ENCODE peak calls at places on chromosomes 7 and 10, in seven cellular contexts. One of them, this sample, is unnamed.

GRCh38 chr10:90920986-90921643 is at the start of gene ANKRD1:
- DNase-seq in amygdala: no peak
- DNase-seq in gastrocnemius medialis: peak; percentile 69
- DNase-seq in COR-L47: no peak
- DNase-seq in brain pericyte: no peak
- DNase-seq in CD8-positive, alpha-beta memory T cell: no peak
- DNase-seq in stimulated activated CD8-positive, alpha-beta memory T cell treated with anti-CD3 and anti-CD28 coated beads, Interleukin-15, amount 100 ng/mL, for 1 hour: no peak
- DNase-seq in this sample: no peak

GRCh38 chr10:59079386-59080226 is 96.8 kb upstream of the PHYHIPL start:
- DNase-seq in brain pericyte: peak; percentile 57
- DNase-seq in CD8-positive, alpha-beta memory T cell: no peak
- DNase-seq in gastrocnemius medialis: no peak
- DNase-seq in COR-L47: no peak
- DNase-seq in stimulated activated CD8-positive, alpha-beta memory T cell treated with anti-CD3 and anti-CD28 coated beads, Interleukin-15, amount 100 ng/mL, for 1 hour: no peak
- DNase-seq in amygdala: no peak
- DNase-seq in this sample: peak; percentile 45

GRCh38 chr10:129685271-129685670 is 218.2 kb downstream of the MGMT start:
- DNase-seq in CD8-positive, alpha-beta memory T cell: no peak
- DNase-seq in gastrocnemius medialis: no peak
- DNase-seq in amygdala: no peak
- DNase-seq in COR-L47: no peak
- DNase-seq in brain pericyte: no peak
- DNase-seq in stimulated activated CD8-positive, alpha-beta memory T cell treated with anti-CD3 and anti-CD28 coated beads, Interleukin-15, amount 100 ng/mL, for 1 hour: no peak
- DNase-seq in this sample: no peak

GRCh38 chr10:2543974-2544373 is 523.4 kb upstream of the PFKP start:
- DNase-seq in gastrocnemius medialis: no peak
- DNase-seq in stimulated activated CD8-positive, alpha-beta memory T cell treated with anti-CD3 and anti-CD28 coated beads, Interleukin-15, amount 100 ng/mL, for 1 hour: no peak
- DNase-seq in brain pericyte: no peak
- DNase-seq in CD8-positive, alpha-beta memory T cell: no peak
- DNase-seq in amygdala: no peak
- DNase-seq in COR-L47: no peak
- DNase-seq in this sample: no peak

GRCh38 chr10:95818663-95819062 is 62.7 kb downstream of the ENTPD1 start:
- DNase-seq in amygdala: no peak
- DNase-seq in CD8-positive, alpha-beta memory T cell: no peak
- DNase-seq in stimulated activated CD8-positive, alpha-beta memory T cell treated with anti-CD3 and anti-CD28 coated beads, Interleukin-15, amount 100 ng/mL, for 1 hour: no peak
- DNase-seq in COR-L47: no peak
- DNase-seq in gastrocnemius medialis: no peak
- DNase-seq in brain pericyte: no peak
- DNase-seq in this sample: no peak

GRCh38 chr10:110803830-110804338 is 67.8 kb upstream of the PDCD4 start:
- DNase-seq in stimulated activated CD8-positive, alpha-beta memory T cell treated with anti-CD3 and anti-CD28 coated beads, Interleukin-15, amount 100 ng/mL, for 1 hour: peak; percentile 7
- DNase-seq in gastrocnemius medialis: no peak
- DNase-seq in amygdala: peak; percentile 30
- DNase-seq in CD8-positive, alpha-beta memory T cell: peak; percentile 42
- DNase-seq in COR-L47: no peak
- DNase-seq in brain pericyte: no peak
- DNase-seq in this sample: no peak

GRCh38 chr10:124390788-124391187 is 27.9 kb downstream of the OAT start:
- DNase-seq in COR-L47: no peak
- DNase-seq in CD8-positive, alpha-beta memory T cell: no peak
- DNase-seq in stimulated activated CD8-positive, alpha-beta memory T cell treated with anti-CD3 and anti-CD28 coated beads, Interleukin-15, amount 100 ng/mL, for 1 hour: no peak
- DNase-seq in brain pericyte: no peak
- DNase-seq in gastrocnemius medialis: no peak
- DNase-seq in amygdala: no peak
- DNase-seq in this sample: no peak

GRCh38 chr7:141272417-141272816 is 198.6 kb downstream of the TMEM178B start:
- DNase-seq in CD8-positive, alpha-beta memory T cell: no peak
- DNase-seq in gastrocnemius medialis: no peak
- DNase-seq in brain pericyte: no peak
- DNase-seq in amygdala: no peak
- DNase-seq in stimulated activated CD8-positive, alpha-beta memory T cell treated with anti-CD3 and anti-CD28 coated beads, Interleukin-15, amount 100 ng/mL, for 1 hour: no peak
- DNase-seq in COR-L47: no peak
- DNase-seq in this sample: no peak

GRCh38 chr7:732094-732541 is 5.0 kb upstream of the PRKAR1B start:
- DNase-seq in stimulated activated CD8-positive, alpha-beta memory T cell treated with anti-CD3 and anti-CD28 coated beads, Interleukin-15, amount 100 ng/mL, for 1 hour: no peak
- DNase-seq in gastrocnemius medialis: peak; percentile 56
- DNase-seq in brain pericyte: peak; percentile 22
- DNase-seq in COR-L47: no peak
- DNase-seq in CD8-positive, alpha-beta memory T cell: no peak
- DNase-seq in amygdala: no peak
- DNase-seq in this sample: no peak

GRCh38 chr10:47409171-47409865 is 25.2 kb upstream of the ZNF488 start:
- DNase-seq in stimulated activated CD8-positive, alpha-beta memory T cell treated with anti-CD3 and anti-CD28 coated beads, Interleukin-15, amount 100 ng/mL, for 1 hour: no peak
- DNase-seq in COR-L47: no peak
- DNase-seq in gastrocnemius medialis: no peak
- DNase-seq in CD8-positive, alpha-beta memory T cell: no peak
- DNase-seq in amygdala: no peak
- DNase-seq in brain pericyte: no peak
- DNase-seq in this sample: no peak

GRCh38 chr7:108086546-108086945 is 43.6 kb downstream of the LAMB4 start:
- DNase-seq in stimulated activated CD8-positive, alpha-beta memory T cell treated with anti-CD3 and anti-CD28 coated beads, Interleukin-15, amount 100 ng/mL, for 1 hour: no peak
- DNase-seq in COR-L47: no peak
- DNase-seq in amygdala: no peak
- DNase-seq in gastrocnemius medialis: no peak
- DNase-seq in CD8-positive, alpha-beta memory T cell: no peak
- DNase-seq in brain pericyte: no peak
- DNase-seq in this sample: no peak

GRCh38 chr7:159004411-159004810 is 140.3 kb downstream of the VIPR2 start:
- DNase-seq in gastrocnemius medialis: no peak
- DNase-seq in brain pericyte: no peak
- DNase-seq in CD8-positive, alpha-beta memory T cell: no peak
- DNase-seq in COR-L47: no peak
- DNase-seq in stimulated activated CD8-positive, alpha-beta memory T cell treated with anti-CD3 and anti-CD28 coated beads, Interleukin-15, amount 100 ng/mL, for 1 hour: no peak
- DNase-seq in amygdala: no peak
- DNase-seq in this sample: no peak

GRCh38 chr7:41374150-41374848 is 328.6 kb downstream of the INHBA start:
- DNase-seq in gastrocnemius medialis: no peak
- DNase-seq in stimulated activated CD8-positive, alpha-beta memory T cell treated with anti-CD3 and anti-CD28 coated beads, Interleukin-15, amount 100 ng/mL, for 1 hour: no peak
- DNase-seq in amygdala: no peak
- DNase-seq in CD8-positive, alpha-beta memory T cell: no peak
- DNase-seq in COR-L47: no peak
- DNase-seq in brain pericyte: no peak
- DNase-seq in this sample: no peak

GRCh38 chr7:73768661-73769480 is 1.2 kb downstream of the CLDN3 start:
- DNase-seq in amygdala: no peak
- DNase-seq in CD8-positive, alpha-beta memory T cell: no peak
- DNase-seq in gastrocnemius medialis: no peak
- DNase-seq in COR-L47: no peak
- DNase-seq in stimulated activated CD8-positive, alpha-beta memory T cell treated with anti-CD3 and anti-CD28 coated beads, Interleukin-15, amount 100 ng/mL, for 1 hour: no peak
- DNase-seq in brain pericyte: no peak
- DNase-seq in this sample: no peak

GRCh38 chr7:142320883-142321282 is 63.0 kb upstream of the PRSS58 start:
- DNase-seq in stimulated activated CD8-positive, alpha-beta memory T cell treated with anti-CD3 and anti-CD28 coated beads, Interleukin-15, amount 100 ng/mL, for 1 hour: no peak
- DNase-seq in gastrocnemius medialis: no peak
- DNase-seq in amygdala: no peak
- DNase-seq in CD8-positive, alpha-beta memory T cell: no peak
- DNase-seq in brain pericyte: no peak
- DNase-seq in COR-L47: no peak
- DNase-seq in this sample: no peak

This sample was measured in smooth muscle cell of the brain vasculature.